ENCODE peak calls at places on chromosomes 7 and 10, in four cellular contexts. One of them, this sample, is unnamed.

GRCh38 chr7:3882782-3883181 is 581.7 kb downstream of the SDK1 start:
- DNase-seq in erythroblast: no peak
- DNase-seq in prostate gland: no peak
- DNase-seq in adrenal gland: no peak
- DNase-seq in this sample: no peak

GRCh38 chr7:13336227-13336626 is 648.8 kb downstream of the ARL4A start:
- DNase-seq in erythroblast: no peak
- DNase-seq in adrenal gland: no peak
- DNase-seq in prostate gland: no peak
- DNase-seq in this sample: no peak

GRCh38 chr7:117324940-117325339 is 2.1 kb upstream of the WNT2 start:
- DNase-seq in prostate gland: no peak
- DNase-seq in adrenal gland: no peak
- DNase-seq in erythroblast: no peak
- DNase-seq in this sample: no peak

GRCh38 chr10:46528171-46528671 is 28.2 kb downstream of the GPRIN2 start:
- DNase-seq in prostate gland: no peak
- DNase-seq in erythroblast: no peak
- DNase-seq in adrenal gland: no peak
- DNase-seq in this sample: no peak

GRCh38 chr10:22599048-22599561 is 115.3 kb downstream of the PIP4K2A start:
- DNase-seq in erythroblast: peak; percentile 21
- DNase-seq in prostate gland: no peak
- DNase-seq in adrenal gland: no peak
- DNase-seq in this sample: peak; percentile 27

GRCh38 chr7:17921891-17922416 is 18.3 kb downstream of the SNX13 start:
- DNase-seq in adrenal gland: no peak
- DNase-seq in erythroblast: no peak
- DNase-seq in prostate gland: no peak
- DNase-seq in this sample: no peak

GRCh38 chr7:127532151-127532550 is 53.2 kb downstream of the GCC1 start:
- DNase-seq in adrenal gland: no peak
- DNase-seq in prostate gland: no peak
- DNase-seq in erythroblast: peak; percentile 43
- DNase-seq in this sample: no peak

GRCh38 chr10:6052247-6053221 is 9.6 kb downstream of the IL2RA start:
- DNase-seq in erythroblast: no peak
- DNase-seq in prostate gland: no peak
- DNase-seq in adrenal gland: no peak
- DNase-seq in this sample: no peak

GRCh38 chr7:149624006-149624405 is 126.4 kb upstream of the ZNF746 start:
- DNase-seq in adrenal gland: peak; percentile 27
- DNase-seq in prostate gland: no peak
- DNase-seq in erythroblast: peak; percentile 65
- DNase-seq in this sample: peak; percentile 34

GRCh38 chr7:88589915-88590314 is 169.6 kb upstream of the ZNF804B start:
- DNase-seq in erythroblast: no peak
- DNase-seq in adrenal gland: no peak
- DNase-seq in prostate gland: no peak
- DNase-seq in this sample: no peak

GRCh38 chr7:53984776-53985175 is 557.4 kb upstream of the VSTM2A start:
- DNase-seq in erythroblast: no peak
- DNase-seq in prostate gland: no peak
- DNase-seq in adrenal gland: no peak
- DNase-seq in this sample: peak; percentile 31

GRCh38 chr7:36684951-36685350 is 39.3 kb downstream of the AOAH start:
- DNase-seq in adrenal gland: no peak
- DNase-seq in prostate gland: no peak
- DNase-seq in erythroblast: no peak
- DNase-seq in this sample: no peak

GRCh38 chr7:150428671-150429451 is 21.6 kb upstream of the GIMAP8 start:
- DNase-seq in prostate gland: peak; percentile 81
- DNase-seq in adrenal gland: peak; percentile 91
- DNase-seq in erythroblast: no peak
- DNase-seq in this sample: peak; percentile 69

GRCh38 chr10:62817120-62817762 is 1.1 kb upstream of the EGR2 start:
- DNase-seq in prostate gland: peak; percentile 33
- DNase-seq in adrenal gland: peak; percentile 44
- DNase-seq in erythroblast: peak; percentile 56
- DNase-seq in this sample: no peak

GRCh38 chr7:25665346-25665745 is 437.1 kb upstream of the NPVF start:
- DNase-seq in erythroblast: no peak
- DNase-seq in prostate gland: peak; percentile 71
- DNase-seq in adrenal gland: no peak
- DNase-seq in this sample: no peak

GRCh38 chr10:29141761-29142160 is 147.1 kb upstream of the LYZL1 start:
- DNase-seq in adrenal gland: no peak
- DNase-seq in prostate gland: peak; percentile 16
- DNase-seq in erythroblast: no peak
- DNase-seq in this sample: no peak

GRCh38 chr10:75772153-75772887 is 340.9 kb downstream of the LRMDA start:
- DNase-seq in adrenal gland: no peak
- DNase-seq in erythroblast: peak; percentile 38
- DNase-seq in prostate gland: no peak
- DNase-seq in this sample: no peak

GRCh38 chr10:52108236-52108635 is 205.8 kb upstream of the DKK1 start:
- DNase-seq in adrenal gland: no peak
- DNase-seq in prostate gland: no peak
- DNase-seq in erythroblast: no peak
- DNase-seq in this sample: no peak

DNA sequence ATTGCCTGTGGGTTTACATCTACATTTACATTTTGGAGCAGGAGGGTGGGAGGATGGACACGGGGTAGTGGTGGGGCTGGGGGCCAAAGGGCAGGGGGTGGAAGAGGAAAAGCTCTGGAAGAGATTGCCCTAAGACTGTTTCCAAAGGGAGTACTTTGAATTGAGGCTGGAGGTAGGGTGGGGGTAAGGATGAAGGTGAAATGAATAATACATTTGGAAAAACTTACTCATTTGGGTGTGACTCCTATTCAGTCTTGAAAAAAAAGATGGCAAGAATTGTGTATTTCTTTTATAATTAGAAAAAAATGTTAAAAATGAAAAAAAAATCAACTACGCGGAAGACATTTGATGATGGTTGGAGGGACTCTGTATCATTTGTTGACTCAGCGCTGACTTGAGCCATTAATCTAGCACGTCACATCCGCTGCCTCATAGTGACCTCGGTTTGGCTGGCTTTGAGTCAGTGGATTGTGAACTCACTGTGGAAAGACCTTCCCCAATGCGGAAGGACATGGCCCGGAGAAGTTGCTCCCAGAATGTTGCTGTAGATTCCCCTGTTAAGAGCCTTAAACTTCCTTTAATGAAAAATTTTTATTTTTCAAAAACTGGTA is 2.8 kb downstream of the FAM180A start:
- DNase-seq in prostate gland: no peak
- DNase-seq in adrenal gland: peak; percentile 91
- DNase-seq in erythroblast: no peak
- DNase-seq in this sample: peak; percentile 68
- TF ChIP-seq POLR2A in prostate gland: no peak
- TF ChIP-seq POLR2A in adrenal gland: peak; percentile 39
- TF ChIP-seq POLR2A in erythroblast: no peak
- TF ChIP-seq POLR2A in this sample: peak; percentile 46

DNA sequence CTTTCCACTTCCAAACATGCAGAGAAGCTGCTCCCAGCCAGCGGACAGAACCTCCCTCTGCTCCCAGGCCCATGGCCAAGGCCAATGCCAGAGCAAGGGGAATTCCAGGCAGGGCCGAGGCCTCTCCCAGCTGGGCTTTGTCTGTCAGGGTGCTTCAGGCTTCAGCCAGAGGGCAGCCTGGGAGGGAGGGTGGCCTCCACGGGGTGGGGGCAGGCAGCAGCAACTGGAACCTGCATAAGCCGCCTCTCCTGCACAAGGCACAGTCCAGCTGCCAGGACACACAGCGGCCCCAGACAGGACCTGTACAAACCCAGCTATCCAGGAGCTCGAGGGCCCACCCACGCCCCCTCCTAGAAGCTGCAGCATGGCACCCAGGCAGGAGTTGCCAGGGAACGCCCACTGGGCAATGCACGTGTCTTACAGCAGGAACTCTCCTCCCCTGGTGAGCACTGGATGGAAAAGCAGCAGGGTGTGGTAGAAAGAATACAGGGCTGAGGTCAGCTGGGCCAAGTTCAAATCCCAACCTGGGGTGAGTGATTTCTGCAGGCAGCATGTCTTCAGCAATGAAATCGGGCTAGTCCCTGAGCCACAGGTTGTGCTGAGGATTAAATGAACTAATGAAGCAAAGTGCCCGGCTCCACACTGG is 7.6 kb downstream of the FAM53B start:
- DNase-seq in prostate gland: peak; percentile 60
- DNase-seq in erythroblast: no peak
- DNase-seq in adrenal gland: peak; percentile 94
- DNase-seq in this sample: peak; percentile 74
- TF ChIP-seq POLR2A in prostate gland: no peak
- TF ChIP-seq POLR2A in erythroblast: no peak
- TF ChIP-seq POLR2A in adrenal gland: peak; percentile 64
- TF ChIP-seq POLR2A in this sample: no peak

GRCh38 chr7:138748666-138749065 is 47.5 kb upstream of the SVOPL start:
- DNase-seq in erythroblast: no peak
- DNase-seq in adrenal gland: no peak
- DNase-seq in prostate gland: no peak
- DNase-seq in this sample: no peak

GRCh38 chr7:138750473-138750872 is 47.3 kb upstream of the TMEM213 start:
- DNase-seq in prostate gland: no peak
- DNase-seq in adrenal gland: no peak
- DNase-seq in erythroblast: no peak
- DNase-seq in this sample: no peak

GRCh38 chr7:138745189-138745588 is 44.0 kb upstream of the SVOPL start:
- DNase-seq in erythroblast: no peak
- DNase-seq in prostate gland: no peak
- DNase-seq in adrenal gland: no peak
- DNase-seq in this sample: no peak

GRCh38 chr7:138741453-138741735 is 40.2 kb upstream of the SVOPL start:
- DNase-seq in erythroblast: no peak
- DNase-seq in prostate gland: no peak
- DNase-seq in adrenal gland: no peak
- DNase-seq in this sample: no peak

GRCh38 chr7:138746073-138746472 is 44.9 kb upstream of the SVOPL start:
- DNase-seq in erythroblast: no peak
- DNase-seq in adrenal gland: no peak
- DNase-seq in prostate gland: no peak
- DNase-seq in this sample: no peak
- TF ChIP-seq POLR2A in erythroblast: no peak
- TF ChIP-seq POLR2A in adrenal gland: no peak
- TF ChIP-seq POLR2A in prostate gland: no peak
- TF ChIP-seq POLR2A in this sample: no peak

DNA sequence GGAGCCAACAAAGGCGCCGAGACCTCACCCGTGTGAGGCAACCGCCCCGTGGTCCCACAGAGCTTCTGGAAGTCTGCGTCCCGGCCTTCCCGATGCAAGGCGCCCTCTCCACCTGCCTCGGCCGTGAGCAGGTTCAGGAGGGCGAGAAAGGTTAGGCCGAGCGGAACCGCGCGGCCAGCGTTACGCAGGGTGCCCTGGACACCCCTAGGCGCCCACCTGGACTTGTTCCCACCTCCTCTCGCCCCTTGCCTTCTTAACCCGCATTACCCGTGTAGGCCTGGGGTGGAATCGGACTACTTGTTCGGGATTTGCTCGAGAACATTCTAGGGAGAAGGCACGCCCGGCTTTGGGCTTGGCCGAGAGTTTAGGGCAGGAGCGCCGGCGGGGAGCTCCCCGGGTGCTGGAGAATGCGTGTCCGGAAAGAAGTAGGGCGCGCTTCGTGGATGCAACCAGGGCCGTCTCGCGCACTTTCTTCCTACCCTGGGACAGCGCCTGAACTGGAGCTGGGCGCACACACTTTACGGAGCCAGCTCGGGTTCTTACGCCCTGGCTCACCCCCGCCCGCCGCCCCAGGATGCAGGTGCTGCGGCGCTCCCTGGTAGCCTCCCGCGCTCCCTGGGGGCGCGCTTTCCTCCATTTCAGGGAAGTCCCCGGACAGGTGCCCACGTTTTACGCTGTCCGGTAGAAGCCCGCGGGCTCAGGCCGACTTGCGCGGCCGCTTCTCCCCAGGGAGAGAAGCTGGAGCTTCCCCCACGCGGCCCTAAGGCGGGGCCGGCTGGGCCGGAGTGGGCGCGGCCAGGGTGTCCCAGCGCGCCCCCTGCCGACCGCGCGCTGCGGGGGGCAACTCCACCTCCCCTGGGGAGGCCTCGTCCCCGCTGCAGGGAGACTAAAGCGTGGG is 74.5 kb downstream of the INSIG1 start:
- DNase-seq in adrenal gland: no peak
- DNase-seq in prostate gland: no peak
- DNase-seq in erythroblast: peak; percentile 58
- DNase-seq in this sample: no peak
- TF ChIP-seq POLR2A in adrenal gland: no peak
- TF ChIP-seq POLR2A in prostate gland: no peak
- TF ChIP-seq POLR2A in erythroblast: no peak
- TF ChIP-seq POLR2A in this sample: no peak

DNA sequence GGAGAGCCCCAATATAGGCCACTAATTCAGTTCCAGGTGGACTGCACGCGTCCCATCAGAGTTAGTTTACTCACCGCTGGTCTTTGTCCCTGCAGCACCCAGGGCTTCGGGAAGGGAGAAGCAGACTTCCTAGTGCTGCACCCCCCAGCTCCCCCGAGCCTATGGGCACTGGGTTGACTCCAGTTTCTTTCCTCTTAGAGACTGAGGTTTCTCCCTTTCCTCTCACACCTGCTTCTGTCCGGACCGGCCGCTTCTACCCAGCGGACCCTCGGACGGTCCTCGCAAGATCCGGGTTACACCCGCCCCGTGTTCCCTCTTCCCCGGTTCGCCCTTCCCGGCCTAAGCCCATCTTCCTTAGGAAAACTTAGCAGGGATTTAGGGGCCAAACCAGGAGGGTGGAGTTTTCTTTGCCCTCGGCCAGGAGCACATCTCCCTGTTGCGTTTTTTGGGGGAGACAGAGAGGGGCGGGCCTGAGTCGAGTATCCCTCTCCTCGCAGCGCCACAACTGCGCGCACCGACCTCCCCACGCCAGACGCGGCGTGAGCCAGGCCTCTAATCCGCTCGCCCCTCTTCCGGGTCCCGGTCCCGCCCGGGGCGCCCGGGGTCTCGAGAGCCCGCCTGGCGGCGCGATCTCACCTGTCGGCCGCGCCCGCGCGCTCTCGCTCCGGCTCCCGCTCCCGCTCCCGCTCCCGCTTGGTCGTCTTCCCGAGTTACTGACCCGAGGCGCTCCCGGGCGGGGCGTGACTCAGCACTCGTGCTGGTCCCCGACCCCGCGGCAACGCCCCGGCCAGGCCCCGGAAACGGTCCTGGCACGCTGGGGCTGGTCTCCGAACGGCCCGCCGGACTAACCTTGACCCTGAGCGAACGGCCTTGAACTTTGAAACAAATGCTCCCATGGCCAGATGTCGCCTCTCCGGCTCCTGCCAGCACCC is at the start of gene AIFM2:
- DNase-seq in erythroblast: peak; percentile 79
- DNase-seq in adrenal gland: peak; percentile 91
- DNase-seq in prostate gland: peak; percentile 57
- DNase-seq in this sample: peak; percentile 97
- TF ChIP-seq POLR2A in erythroblast: no peak
- TF ChIP-seq POLR2A in adrenal gland: peak; percentile 64
- TF ChIP-seq POLR2A in prostate gland: peak; percentile 66
- TF ChIP-seq POLR2A in this sample: peak; percentile 20

This sample was measured in H54.